ENCODE peak calls at places on chromosome 21, in five cellular contexts. One of them, this sample, is unnamed.
A peak's percentile ranks its signal among the peaks of the same experiment; 100 is the strongest.

GRCh38 chr21:15057290-15057689 is 7.5 kb downstream of the NRIP1 start:
- DNase-seq in IMR-90: no peak
- DNase-seq in lower leg skin: no peak
- DNase-seq in Peyer's patch: no peak
- DNase-seq in NB4: no peak
- DNase-seq in this sample: no peak

GRCh38 chr21:16838330-16838729 is 674.5 kb upstream of the CXADR start:
- DNase-seq in IMR-90: no peak
- DNase-seq in lower leg skin: no peak
- DNase-seq in Peyer's patch: no peak
- DNase-seq in NB4: no peak
- DNase-seq in this sample: no peak

GRCh38 chr21:36696640-36697472 is 2.1 kb upstream of the SIM2 start:
- DNase-seq in IMR-90: peak; percentile 6
- DNase-seq in lower leg skin: no peak
- DNase-seq in Peyer's patch: no peak
- DNase-seq in NB4: no peak
- DNase-seq in this sample: no peak

GRCh38 chr21:33127154-33127893 is 57.4 kb downstream of the OLIG1 start:
- DNase-seq in IMR-90: peak; percentile 65
- DNase-seq in lower leg skin: peak; percentile 41
- DNase-seq in Peyer's patch: peak; percentile 72
- DNase-seq in NB4: peak; percentile 82
- DNase-seq in this sample: peak; percentile 27

GRCh38 chr21:15005391-15005790 is 59.4 kb downstream of the NRIP1 start:
- DNase-seq in IMR-90: peak; percentile 38
- DNase-seq in lower leg skin: no peak
- DNase-seq in Peyer's patch: no peak
- DNase-seq in NB4: no peak
- DNase-seq in this sample: no peak

GRCh38 chr21:45424854-45425795 is 20.2 kb downstream of the COL18A1 start:
- DNase-seq in IMR-90: no peak
- DNase-seq in lower leg skin: no peak
- DNase-seq in Peyer's patch: no peak
- DNase-seq in NB4: no peak
- DNase-seq in this sample: no peak

GRCh38 chr21:23853796-23854379 is 1753.4 kb downstream of the MRPL39 start:
- DNase-seq in IMR-90: peak; percentile 31
- DNase-seq in lower leg skin: no peak
- DNase-seq in Peyer's patch: no peak
- DNase-seq in NB4: peak; percentile 50
- DNase-seq in this sample: no peak

GRCh38 chr21:46141767-46142580 is 13.4 kb downstream of the FTCD start:
- DNase-seq in IMR-90: no peak
- DNase-seq in lower leg skin: no peak
- DNase-seq in Peyer's patch: no peak
- DNase-seq in NB4: no peak
- DNase-seq in this sample: no peak

GRCh38 chr21:25845729-25846256 is 111.0 kb downstream of the GABPA start:
- DNase-seq in IMR-90: peak; percentile 14
- DNase-seq in lower leg skin: no peak
- DNase-seq in Peyer's patch: no peak
- DNase-seq in NB4: no peak
- DNase-seq in this sample: no peak

GRCh38 chr21:33197546-33197945 is 32.2 kb upstream of the IFNAR2 start:
- DNase-seq in IMR-90: no peak
- DNase-seq in lower leg skin: no peak
- DNase-seq in Peyer's patch: no peak
- DNase-seq in NB4: no peak
- DNase-seq in this sample: no peak

GRCh38 chr21:46211376-46211775 is 17.2 kb downstream of the LSS start:
- DNase-seq in IMR-90: no peak
- DNase-seq in lower leg skin: no peak
- DNase-seq in Peyer's patch: peak; percentile 21
- DNase-seq in NB4: no peak
- DNase-seq in this sample: no peak

GRCh38 chr21:45615145-45615711 is 28.3 kb upstream of the PCBP3 start:
- DNase-seq in IMR-90: peak; percentile 31
- DNase-seq in lower leg skin: no peak
- DNase-seq in Peyer's patch: peak; percentile 95
- DNase-seq in NB4: peak; percentile 22
- DNase-seq in this sample: no peak

GRCh38 chr21:25462517-25462971 is 144.7 kb downstream of the MRPL39 start:
- DNase-seq in IMR-90: no peak
- DNase-seq in lower leg skin: no peak
- DNase-seq in Peyer's patch: no peak
- DNase-seq in NB4: no peak
- DNase-seq in this sample: no peak

GRCh38 chr21:46610018-46610701 is 5.3 kb upstream of the S100B start:
- DNase-seq in IMR-90: no peak
- DNase-seq in lower leg skin: no peak
- DNase-seq in Peyer's patch: no peak
- DNase-seq in NB4: no peak
- DNase-seq in this sample: no peak

GRCh38 chr21:27759091-27759659 is 792.3 kb upstream of the ADAMTS5 start:
- DNase-seq in IMR-90: no peak
- DNase-seq in lower leg skin: no peak
- DNase-seq in Peyer's patch: peak; percentile 58
- DNase-seq in NB4: no peak
- DNase-seq in this sample: no peak

GRCh38 chr21:45551316-45551715 is 9.1 kb upstream of the SLC19A1 start:
- DNase-seq in IMR-90: peak; percentile 91
- DNase-seq in lower leg skin: no peak
- DNase-seq in Peyer's patch: peak; percentile 76
- DNase-seq in NB4: peak; percentile 70
- DNase-seq in this sample: no peak

DNA sequence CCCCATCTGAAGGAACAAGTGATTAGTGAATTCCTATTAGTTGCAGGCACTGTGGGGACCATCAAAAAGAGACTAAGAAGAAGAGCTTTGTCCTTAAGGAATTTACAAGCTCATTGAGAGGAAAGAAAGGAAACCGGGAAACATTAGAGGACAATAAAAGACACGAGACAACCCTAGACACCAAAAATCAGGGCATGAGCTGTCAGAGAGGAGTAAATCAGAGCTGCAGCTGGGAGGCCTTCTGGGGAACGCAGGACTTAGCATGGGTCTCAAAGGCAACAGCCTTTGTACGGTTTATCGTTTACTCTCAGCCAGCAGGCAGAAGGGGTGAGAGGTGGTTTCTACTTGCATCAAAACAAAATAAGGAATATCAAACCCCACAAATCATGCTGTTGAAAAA is 45.1 kb downstream of the BACE2 start:
- DNase-seq in IMR-90: no peak
- DNase-seq in lower leg skin: no peak
- DNase-seq in Peyer's patch: no peak
- DNase-seq in NB4: no peak
- DNase-seq in this sample: no peak
- H3K4me3 ChIP-seq in IMR-90: no peak overlapping the region
- H3K4me3 ChIP-seq in lower leg skin: no peak overlapping the region
- H3K4me3 ChIP-seq in Peyer's patch: no peak overlapping the region
- H3K4me3 ChIP-seq in NB4: no peak overlapping the region
- H3K4me3 ChIP-seq in this sample: no peak overlapping the region

GRCh38 chr21:41662161-41662560 is 104.7 kb downstream of the RIPK4 start:
- DNase-seq in IMR-90: no peak
- DNase-seq in lower leg skin: no peak
- DNase-seq in Peyer's patch: no peak
- DNase-seq in NB4: no peak
- DNase-seq in this sample: no peak

GRCh38 chr21:41665766-41666595 is 100.9 kb downstream of the RIPK4 start:
- DNase-seq in IMR-90: no peak
- DNase-seq in lower leg skin: no peak
- DNase-seq in Peyer's patch: no peak
- DNase-seq in NB4: no peak
- DNase-seq in this sample: no peak

GRCh38 chr21:41662761-41663160 is 104.1 kb downstream of the RIPK4 start:
- DNase-seq in IMR-90: no peak
- DNase-seq in lower leg skin: no peak
- DNase-seq in Peyer's patch: no peak
- DNase-seq in NB4: no peak
- DNase-seq in this sample: no peak

GRCh38 chr21:41664881-41665765 is 101.7 kb downstream of the RIPK4 start:
- DNase-seq in IMR-90: peak; percentile 67
- DNase-seq in lower leg skin: peak; percentile 57
- DNase-seq in Peyer's patch: no peak
- DNase-seq in NB4: no peak
- DNase-seq in this sample: no peak

DNA sequence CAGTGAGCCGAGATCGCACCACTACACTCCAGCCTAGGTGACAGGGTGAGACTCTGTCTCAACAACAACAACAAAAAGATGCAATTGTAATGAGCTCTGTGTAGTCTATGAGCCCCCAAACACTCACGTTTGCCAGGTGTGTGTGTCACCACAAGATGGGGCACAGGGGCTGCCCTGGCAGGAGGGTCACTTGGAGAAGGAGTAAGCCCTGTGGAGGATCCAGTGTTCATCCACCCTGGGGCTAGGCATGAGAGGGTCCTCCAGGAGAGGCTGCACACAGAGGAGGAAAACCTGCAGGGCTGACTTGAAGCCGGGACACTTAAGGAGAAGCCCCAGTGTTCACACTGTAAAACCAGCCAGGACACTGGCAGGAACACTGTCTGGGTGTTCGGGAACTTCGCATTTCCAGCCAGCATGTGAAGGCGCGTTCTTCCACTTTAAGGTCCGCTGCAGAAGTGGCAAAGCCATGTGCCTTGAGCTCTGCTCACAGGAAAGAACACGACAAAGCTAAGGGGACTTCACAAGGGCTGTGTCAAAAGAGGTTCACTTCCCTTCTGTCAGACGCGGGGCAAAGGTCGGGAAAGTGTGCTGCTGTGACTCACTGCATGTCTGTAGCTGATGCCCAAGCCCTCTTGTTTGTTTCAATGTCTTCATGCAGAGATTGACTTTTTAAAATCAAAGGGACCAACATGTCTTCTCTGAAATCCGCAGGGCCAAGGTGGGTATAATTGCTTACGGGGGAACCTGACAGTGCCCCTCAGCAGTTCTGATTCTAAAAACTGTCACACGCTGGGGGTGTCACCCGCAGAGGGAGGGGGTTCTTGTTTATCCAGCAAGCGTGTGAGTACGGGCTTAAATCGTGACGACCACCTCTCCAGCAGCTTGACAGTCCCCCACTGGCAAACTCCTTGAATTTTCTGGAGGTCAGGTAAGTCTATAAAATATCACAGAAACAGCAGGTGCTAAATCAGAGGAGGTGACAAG is 102.8 kb downstream of the RIPK4 start:
- DNase-seq in IMR-90: peak; percentile 32
- DNase-seq in lower leg skin: no peak
- DNase-seq in Peyer's patch: peak; percentile 91
- DNase-seq in NB4: peak; percentile 57
- DNase-seq in this sample: no peak
- TF ChIP-seq CTCF in IMR-90: no peak
- TF ChIP-seq CTCF in lower leg skin: no peak
- TF ChIP-seq CTCF in Peyer's patch: no peak
- TF ChIP-seq CTCF in NB4: no peak
- TF ChIP-seq CTCF in this sample: no peak

DNA sequence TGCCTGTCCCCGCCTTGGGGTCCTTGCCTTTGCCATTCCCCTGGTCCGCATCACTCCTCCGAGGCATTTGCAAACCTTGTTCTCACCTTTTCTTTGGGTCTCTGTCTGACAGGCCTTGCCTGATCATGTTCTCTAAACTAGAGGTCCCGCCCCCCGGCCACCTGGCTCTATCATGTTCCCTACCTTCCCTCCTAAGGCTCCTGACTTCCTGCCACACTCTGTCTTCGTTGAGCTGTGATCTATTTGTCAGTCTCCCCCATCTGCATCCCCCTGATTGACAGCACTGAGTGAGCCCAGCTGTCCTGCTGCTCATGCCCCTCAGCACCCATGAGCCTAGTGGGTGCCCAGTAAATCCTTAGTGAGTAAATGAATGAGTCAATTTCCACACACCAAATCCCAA is 22.8 kb downstream of the ERG start:
- DNase-seq in IMR-90: no peak
- DNase-seq in lower leg skin: no peak
- DNase-seq in Peyer's patch: no peak
- DNase-seq in NB4: peak; percentile 53
- DNase-seq in this sample: no peak
- TF ChIP-seq POLR2A in IMR-90: no peak
- TF ChIP-seq POLR2A in lower leg skin: no peak
- TF ChIP-seq POLR2A in Peyer's patch: no peak
- TF ChIP-seq POLR2A in NB4: no peak
- TF ChIP-seq POLR2A in this sample: no peak

GRCh38 chr21:43362306-43362927 is 64.5 kb downstream of the SIK1 start:
- DNase-seq in IMR-90: peak; percentile 86
- DNase-seq in lower leg skin: peak; percentile 72
- DNase-seq in Peyer's patch: peak; percentile 89
- DNase-seq in NB4: peak; percentile 52
- DNase-seq in this sample: peak; percentile 53
- H3K4me3 ChIP-seq in IMR-90: no peak overlapping the region
- H3K4me3 ChIP-seq in lower leg skin: no peak overlapping the region
- H3K4me3 ChIP-seq in Peyer's patch: peak overlapping the region; percentile 30
- H3K4me3 ChIP-seq in NB4: no peak overlapping the region
- H3K4me3 ChIP-seq in this sample: peak overlapping the region; percentile 26

DNA sequence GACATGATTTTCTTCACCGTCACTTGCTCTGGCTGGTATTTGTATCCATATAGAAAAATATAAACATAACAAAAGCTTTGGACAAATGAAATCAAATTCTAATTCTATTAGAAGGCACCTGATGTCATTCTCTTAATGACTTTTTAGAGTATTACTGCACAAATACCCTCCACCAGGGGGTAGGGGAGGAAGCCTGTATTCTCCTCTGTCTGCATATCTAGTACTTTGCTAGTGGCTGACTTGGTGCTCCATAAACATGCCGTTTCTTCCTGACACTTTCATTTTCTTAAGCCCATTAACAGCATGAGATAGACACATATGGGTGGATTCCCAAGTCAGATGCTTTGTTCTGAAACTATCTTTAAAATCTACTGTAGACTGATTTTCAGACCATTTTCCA is 20.6 kb upstream of the KCNJ15 start:
- DNase-seq in IMR-90: no peak
- DNase-seq in lower leg skin: no peak
- DNase-seq in Peyer's patch: no peak
- DNase-seq in NB4: no peak
- DNase-seq in this sample: no peak
- TF ChIP-seq CTCF in IMR-90: peak; percentile 36
- TF ChIP-seq CTCF in lower leg skin: no peak
- TF ChIP-seq CTCF in Peyer's patch: no peak
- TF ChIP-seq CTCF in NB4: no peak
- TF ChIP-seq CTCF in this sample: no peak